ENCODE peak calls at places on chromosomes 11 and 22, in eight cellular contexts. One of them, this sample, is unnamed. For H3K9me3 and H3K27me3, the result is how much of the 10 kb centered on the place peaks cover.

GRCh38 chr11:92954003-92954402 is 15.4 kb upstream of the MTNR1B start:
- DNase-seq in psoas muscle: no peak
- DNase-seq in CD8-positive, alpha-beta memory T cell: no peak
- DNase-seq in heart right ventricle: no peak
- DNase-seq in GM23248: no peak
- DNase-seq in lower lobe of right lung: no peak
- DNase-seq in IMR-90: no peak
- DNase-seq in tibial artery: no peak
- DNase-seq in this sample: no peak

GRCh38 chr11:9004310-9004945 is 627 bp upstream of the NRIP3 start:
- DNase-seq in IMR-90: no peak
- DNase-seq in psoas muscle: peak
- DNase-seq in tibial artery: no peak
- DNase-seq in CD8-positive, alpha-beta memory T cell: peak
- DNase-seq in lower lobe of right lung: peak
- DNase-seq in GM23248: no peak
- DNase-seq in heart right ventricle: no peak
- DNase-seq in this sample: peak

GRCh38 chr11:111841370-111842053 is 29.9 kb downstream of the ALG9 start:
- DNase-seq in IMR-90: peak
- DNase-seq in GM23248: peak
- DNase-seq in CD8-positive, alpha-beta memory T cell: peak
- DNase-seq in heart right ventricle: peak
- DNase-seq in tibial artery: peak
- DNase-seq in psoas muscle: peak
- DNase-seq in lower lobe of right lung: peak
- DNase-seq in this sample: peak

GRCh38 chr22:47033648-47034000 is 271.2 kb downstream of the TBC1D22A start:
- DNase-seq in GM23248: no peak
- DNase-seq in CD8-positive, alpha-beta memory T cell: no peak
- DNase-seq in lower lobe of right lung: peak
- DNase-seq in tibial artery: peak
- DNase-seq in psoas muscle: no peak
- DNase-seq in IMR-90: no peak
- DNase-seq in heart right ventricle: no peak
- DNase-seq in this sample: no peak

GRCh38 chr11:99275521-99275920 is 254.8 kb downstream of the CNTN5 start:
- DNase-seq in IMR-90: no peak
- DNase-seq in GM23248: no peak
- DNase-seq in lower lobe of right lung: no peak
- DNase-seq in psoas muscle: no peak
- DNase-seq in heart right ventricle: no peak
- DNase-seq in CD8-positive, alpha-beta memory T cell: no peak
- DNase-seq in tibial artery: no peak
- DNase-seq in this sample: no peak

GRCh38 chr11:102620858-102621561 is 4.1 kb downstream of the MMP20 start:
- DNase-seq in heart right ventricle: no peak
- DNase-seq in GM23248: peak
- DNase-seq in lower lobe of right lung: no peak
- DNase-seq in psoas muscle: no peak
- DNase-seq in IMR-90: peak
- DNase-seq in CD8-positive, alpha-beta memory T cell: no peak
- DNase-seq in tibial artery: peak
- DNase-seq in this sample: no peak

GRCh38 chr11:119288219-119288618 is 28.7 kb downstream of the MCAM start:
- DNase-seq in CD8-positive, alpha-beta memory T cell: no peak
- DNase-seq in lower lobe of right lung: no peak
- DNase-seq in GM23248: no peak
- DNase-seq in tibial artery: no peak
- DNase-seq in psoas muscle: no peak
- DNase-seq in heart right ventricle: no peak
- DNase-seq in IMR-90: no peak
- DNase-seq in this sample: no peak

GRCh38 chr11:61629082-61629481 is 48.2 kb upstream of the SYT7 start:
- DNase-seq in psoas muscle: no peak
- DNase-seq in heart right ventricle: no peak
- DNase-seq in lower lobe of right lung: no peak
- DNase-seq in tibial artery: no peak
- DNase-seq in CD8-positive, alpha-beta memory T cell: no peak
- DNase-seq in GM23248: no peak
- DNase-seq in IMR-90: no peak
- DNase-seq in this sample: no peak

GRCh38 chr11:125258626-125259025 is 94.1 kb downstream of the PKNOX2 start:
- DNase-seq in GM23248: peak
- DNase-seq in psoas muscle: no peak
- DNase-seq in tibial artery: no peak
- DNase-seq in heart right ventricle: no peak
- DNase-seq in IMR-90: no peak
- DNase-seq in CD8-positive, alpha-beta memory T cell: no peak
- DNase-seq in lower lobe of right lung: no peak
- DNase-seq in this sample: no peak

GRCh38 chr11:104191124-104191523 is 27.2 kb upstream of the PDGFD start:
- DNase-seq in lower lobe of right lung: no peak
- DNase-seq in psoas muscle: no peak
- DNase-seq in GM23248: peak
- DNase-seq in IMR-90: peak
- DNase-seq in CD8-positive, alpha-beta memory T cell: no peak
- DNase-seq in heart right ventricle: no peak
- DNase-seq in tibial artery: no peak
- DNase-seq in this sample: no peak

GRCh38 chr11:17528181-17528691 is 16.0 kb downstream of the USH1C start:
- DNase-seq in IMR-90: peak
- DNase-seq in lower lobe of right lung: no peak
- DNase-seq in psoas muscle: peak
- DNase-seq in heart right ventricle: peak
- DNase-seq in GM23248: peak
- DNase-seq in tibial artery: no peak
- DNase-seq in CD8-positive, alpha-beta memory T cell: no peak
- DNase-seq in this sample: no peak

GRCh38 chr22:25898707-25899365 is 156.8 kb downstream of the MYO18B start:
- DNase-seq in IMR-90: no peak
- DNase-seq in psoas muscle: no peak
- DNase-seq in heart right ventricle: no peak
- DNase-seq in lower lobe of right lung: no peak
- DNase-seq in GM23248: no peak
- DNase-seq in tibial artery: no peak
- DNase-seq in CD8-positive, alpha-beta memory T cell: no peak
- DNase-seq in this sample: no peak

GRCh38 chr11:119476666-119477331 is 53.8 kb upstream of the THY1 start:
- DNase-seq in GM23248: no peak
- DNase-seq in IMR-90: no peak
- DNase-seq in psoas muscle: no peak
- DNase-seq in CD8-positive, alpha-beta memory T cell: no peak
- DNase-seq in heart right ventricle: no peak
- DNase-seq in tibial artery: peak
- DNase-seq in lower lobe of right lung: no peak
- DNase-seq in this sample: no peak

GRCh38 chr11:45765836-45766235 is 39.1 kb upstream of the SLC35C1 start:
- DNase-seq in tibial artery: no peak
- DNase-seq in IMR-90: no peak
- DNase-seq in lower lobe of right lung: no peak
- DNase-seq in psoas muscle: no peak
- DNase-seq in heart right ventricle: no peak
- DNase-seq in GM23248: no peak
- DNase-seq in CD8-positive, alpha-beta memory T cell: no peak
- DNase-seq in this sample: no peak

GRCh38 chr11:119295178-119295577 is 21.8 kb downstream of the MCAM start:
- DNase-seq in tibial artery: no peak
- DNase-seq in lower lobe of right lung: no peak
- DNase-seq in heart right ventricle: no peak
- DNase-seq in psoas muscle: no peak
- DNase-seq in IMR-90: no peak
- DNase-seq in CD8-positive, alpha-beta memory T cell: no peak
- DNase-seq in GM23248: peak
- DNase-seq in this sample: no peak

GRCh38 chr22:45225732-45226560 is 14.7 kb downstream of the KIAA0930 start:
- DNase-seq in IMR-90: peak
- DNase-seq in GM23248: peak
- DNase-seq in CD8-positive, alpha-beta memory T cell: no peak
- DNase-seq in psoas muscle: peak
- DNase-seq in tibial artery: no peak
- DNase-seq in heart right ventricle: no peak
- DNase-seq in lower lobe of right lung: peak
- DNase-seq in this sample: no peak

GRCh38 chr11:12686246-12687060 is 12.2 kb downstream of the TEAD1 start:
- DNase-seq in IMR-90: no peak
- DNase-seq in tibial artery: no peak
- DNase-seq in GM23248: peak
- DNase-seq in heart right ventricle: no peak
- DNase-seq in psoas muscle: no peak
- DNase-seq in CD8-positive, alpha-beta memory T cell: no peak
- DNase-seq in lower lobe of right lung: no peak
- DNase-seq in this sample: no peak

GRCh38 chr22:44676441-44677298 is 25.3 kb upstream of the PRR5 start:
- DNase-seq in CD8-positive, alpha-beta memory T cell: no peak
- DNase-seq in lower lobe of right lung: no peak
- DNase-seq in heart right ventricle: no peak
- DNase-seq in psoas muscle: no peak
- DNase-seq in IMR-90: peak
- DNase-seq in GM23248: peak
- DNase-seq in tibial artery: no peak
- DNase-seq in this sample: no peak

GRCh38 chr11:765025-765801 is 12.1 kb downstream of the GATD1 start:
- DNase-seq in IMR-90: peak
- DNase-seq in GM23248: peak
- DNase-seq in psoas muscle: peak
- DNase-seq in lower lobe of right lung: peak
- DNase-seq in CD8-positive, alpha-beta memory T cell: peak
- DNase-seq in tibial artery: peak
- DNase-seq in heart right ventricle: no peak
- DNase-seq in this sample: peak

GRCh38 chr11:16632295-16633200 is 105.9 kb upstream of the C11orf58 start:
- DNase-seq in psoas muscle: no peak
- DNase-seq in lower lobe of right lung: no peak
- DNase-seq in IMR-90: peak
- DNase-seq in heart right ventricle: no peak
- DNase-seq in tibial artery: no peak
- DNase-seq in CD8-positive, alpha-beta memory T cell: no peak
- DNase-seq in GM23248: peak
- DNase-seq in this sample: no peak

GRCh38 chr11:68977781-68978625 is 2.8 kb downstream of the MRGPRD start:
- DNase-seq in lower lobe of right lung: peak
- DNase-seq in heart right ventricle: no peak
- DNase-seq in CD8-positive, alpha-beta memory T cell: no peak
- DNase-seq in psoas muscle: no peak
- DNase-seq in GM23248: no peak
- DNase-seq in IMR-90: no peak
- DNase-seq in tibial artery: peak
- DNase-seq in this sample: no peak

GRCh38 chr11:108206969-108207682 is 15.3 kb downstream of the NPAT start:
- DNase-seq in lower lobe of right lung: no peak
- DNase-seq in heart right ventricle: no peak
- DNase-seq in CD8-positive, alpha-beta memory T cell: no peak
- DNase-seq in GM23248: no peak
- DNase-seq in tibial artery: no peak
- DNase-seq in IMR-90: no peak
- DNase-seq in psoas muscle: no peak
- DNase-seq in this sample: no peak
- H3K9me3 ChIP-seq in lower lobe of right lung: under half
- H3K9me3 ChIP-seq in heart right ventricle: under half
- H3K9me3 ChIP-seq in CD8-positive, alpha-beta memory T cell: under half
- H3K9me3 ChIP-seq in GM23248: under half
- H3K9me3 ChIP-seq in tibial artery: under half
- H3K9me3 ChIP-seq in IMR-90: under half
- H3K9me3 ChIP-seq in psoas muscle: under half
- H3K9me3 ChIP-seq in this sample: under half

DNA sequence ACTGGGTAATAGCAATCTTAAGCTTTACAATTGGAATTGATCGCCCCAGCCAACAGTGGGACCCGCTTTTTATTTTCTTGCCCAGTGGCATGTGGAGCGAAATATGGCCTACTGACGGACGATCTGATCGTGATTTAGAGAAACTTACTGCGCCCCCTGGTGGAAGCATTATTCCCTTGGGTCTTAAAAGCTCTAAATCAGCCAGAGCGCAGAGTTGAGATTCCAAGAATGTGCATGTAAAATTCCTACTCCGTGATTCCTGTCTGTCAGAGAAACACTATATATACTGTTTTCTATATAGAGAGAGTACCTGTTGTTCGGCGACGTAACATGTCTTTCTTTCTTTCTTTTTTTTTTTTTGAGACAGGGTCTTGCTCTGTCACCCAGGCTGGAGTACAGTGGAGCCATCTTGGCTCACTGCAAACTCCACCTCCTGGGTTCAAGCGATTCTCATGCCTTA is 3.7 kb upstream of the DPF2 start:
- DNase-seq in psoas muscle: peak
- DNase-seq in IMR-90: peak
- DNase-seq in heart right ventricle: peak
- DNase-seq in GM23248: peak
- DNase-seq in CD8-positive, alpha-beta memory T cell: peak
- DNase-seq in lower lobe of right lung: peak
- DNase-seq in tibial artery: peak
- DNase-seq in this sample: peak
- H3K4me3 ChIP-seq in psoas muscle: peak
- H3K4me3 ChIP-seq in IMR-90: no peak
- H3K4me3 ChIP-seq in heart right ventricle: no peak
- H3K4me3 ChIP-seq in GM23248: no peak
- H3K4me3 ChIP-seq in CD8-positive, alpha-beta memory T cell: no peak
- H3K4me3 ChIP-seq in lower lobe of right lung: no peak
- H3K4me3 ChIP-seq in tibial artery: no peak
- H3K4me3 ChIP-seq in this sample: no peak

DNA sequence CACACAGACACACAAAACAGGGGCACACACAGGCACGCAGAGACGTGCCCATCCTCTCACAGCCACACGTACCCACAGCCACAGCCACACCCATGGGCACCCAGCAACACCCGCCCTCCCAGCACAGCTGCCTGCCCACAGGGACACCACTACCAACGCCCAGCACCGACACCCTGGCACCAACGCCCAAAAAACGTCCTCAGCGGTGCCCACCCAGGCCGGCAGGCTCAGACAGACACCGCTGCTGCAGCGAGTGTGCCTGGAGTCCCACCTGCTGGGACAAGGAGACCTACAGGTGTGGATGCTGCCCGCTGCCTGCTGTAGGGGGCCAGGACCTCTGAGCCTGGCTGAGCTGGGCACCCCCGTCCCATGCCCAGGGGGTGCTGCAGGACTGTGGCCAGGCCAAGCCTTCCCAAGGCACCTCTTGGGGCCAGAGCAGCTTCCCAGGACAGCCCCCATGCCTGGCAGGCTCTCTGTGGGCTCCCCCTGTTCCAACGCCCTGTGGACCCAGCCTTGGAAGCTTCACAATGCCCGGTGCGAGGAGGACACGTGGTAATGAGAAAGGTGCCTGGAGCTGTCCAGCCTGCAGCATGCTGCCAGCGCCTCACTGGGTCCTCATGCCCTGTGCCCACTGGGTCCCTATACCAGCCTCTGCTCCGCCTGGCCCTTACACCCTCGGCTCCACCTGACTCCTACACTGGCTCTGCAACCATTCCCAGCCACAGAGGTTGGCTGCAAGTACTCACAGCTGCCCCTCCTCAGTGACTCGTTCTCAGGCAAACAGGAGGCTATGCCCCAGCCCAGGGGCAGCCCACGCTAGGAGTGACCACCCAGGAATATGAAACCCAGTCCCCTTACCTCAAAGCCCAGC is 45.8 kb upstream of the TH start:
- DNase-seq in tibial artery: no peak
- DNase-seq in CD8-positive, alpha-beta memory T cell: no peak
- DNase-seq in psoas muscle: no peak
- DNase-seq in heart right ventricle: no peak
- DNase-seq in GM23248: no peak
- DNase-seq in IMR-90: no peak
- DNase-seq in lower lobe of right lung: peak
- DNase-seq in this sample: no peak
- H3K27me3 ChIP-seq in tibial artery: under half
- H3K27me3 ChIP-seq in CD8-positive, alpha-beta memory T cell: under half
- H3K27me3 ChIP-seq in psoas muscle: under half
- H3K27me3 ChIP-seq in heart right ventricle: under half
- H3K27me3 ChIP-seq in GM23248: under half
- H3K27me3 ChIP-seq in IMR-90: under half
- H3K27me3 ChIP-seq in lower lobe of right lung: under half
- H3K27me3 ChIP-seq in this sample: under half

GRCh38 chr11:59891781-59892181 is 13.2 kb downstream of the OOSP3 start:
- DNase-seq in GM23248: peak
- DNase-seq in CD8-positive, alpha-beta memory T cell: no peak
- DNase-seq in tibial artery: no peak
- DNase-seq in lower lobe of right lung: no peak
- DNase-seq in heart right ventricle: peak
- DNase-seq in psoas muscle: no peak
- DNase-seq in IMR-90: no peak
- DNase-seq in this sample: no peak
- H3K9me3 ChIP-seq in GM23248: under half
- H3K9me3 ChIP-seq in CD8-positive, alpha-beta memory T cell: under half
- H3K9me3 ChIP-seq in tibial artery: under half
- H3K9me3 ChIP-seq in lower lobe of right lung: under half
- H3K9me3 ChIP-seq in heart right ventricle: under half
- H3K9me3 ChIP-seq in psoas muscle: under half
- H3K9me3 ChIP-seq in IMR-90: under half
- H3K9me3 ChIP-seq in this sample: under half